ENCODE peak calls at places on chromosomes 7 and 10, in four cellular contexts. One of them, this sample, is unnamed.
A peak's percentile ranks its signal among the peaks of the same experiment; 100 is the strongest.

GRCh38 chr10:1605121-1605520 is 132.2 kb downstream of the ADARB2 start:
- DNase-seq in WERI-Rb-1: no peak
- DNase-seq in Peyer's patch: no peak
- DNase-seq in PC-3: no peak
- DNase-seq in this sample: no peak

GRCh38 chr10:44352316-44353127 is 32.4 kb downstream of the CXCL12 start:
- DNase-seq in WERI-Rb-1: no peak
- DNase-seq in Peyer's patch: peak; percentile 51
- DNase-seq in PC-3: no peak
- DNase-seq in this sample: peak; percentile 56

GRCh38 chr10:11553773-11554381 is 57.6 kb downstream of the USP6NL start:
- DNase-seq in WERI-Rb-1: no peak
- DNase-seq in Peyer's patch: no peak
- DNase-seq in PC-3: no peak
- DNase-seq in this sample: no peak

GRCh38 chr7:108000875-108001758 is 1.8 kb downstream of the LAMB1 start:
- DNase-seq in WERI-Rb-1: peak; percentile 74
- DNase-seq in Peyer's patch: peak; percentile 67
- DNase-seq in PC-3: peak; percentile 54
- DNase-seq in this sample: peak; percentile 48

GRCh38 chr10:7233259-7233991 is 177.4 kb downstream of the SFMBT2 start:
- DNase-seq in WERI-Rb-1: no peak
- DNase-seq in Peyer's patch: no peak
- DNase-seq in PC-3: peak; percentile 47
- DNase-seq in this sample: no peak

GRCh38 chr7:143214789-143215679 is 6.8 kb upstream of the TAS2R40 start:
- DNase-seq in WERI-Rb-1: peak; percentile 58
- DNase-seq in Peyer's patch: peak; percentile 79
- DNase-seq in PC-3: peak; percentile 91
- DNase-seq in this sample: no peak

GRCh38 chr7:141860207-141860606 is 18.9 kb upstream of the PRSS37 start:
- DNase-seq in WERI-Rb-1: no peak
- DNase-seq in Peyer's patch: no peak
- DNase-seq in PC-3: no peak
- DNase-seq in this sample: no peak

GRCh38 chr10:8369666-8370065 is 315.2 kb downstream of the GATA3 start:
- DNase-seq in WERI-Rb-1: no peak
- DNase-seq in Peyer's patch: no peak
- DNase-seq in PC-3: peak; percentile 76
- DNase-seq in this sample: no peak

GRCh38 chr7:46660402-46660801 is 739.3 kb upstream of the IGFBP3 start:
- DNase-seq in WERI-Rb-1: no peak
- DNase-seq in Peyer's patch: no peak
- DNase-seq in PC-3: no peak
- DNase-seq in this sample: no peak

GRCh38 chr10:80503584-80504157 is 34.0 kb upstream of the SH2D4B start:
- DNase-seq in WERI-Rb-1: no peak
- DNase-seq in Peyer's patch: no peak
- DNase-seq in PC-3: no peak
- DNase-seq in this sample: no peak

GRCh38 chr10:66639351-66639750 is 286.5 kb upstream of the LRRTM3 start:
- DNase-seq in WERI-Rb-1: no peak
- DNase-seq in Peyer's patch: no peak
- DNase-seq in PC-3: peak; percentile 69
- DNase-seq in this sample: no peak

GRCh38 chr10:17144757-17145156 is 15.1 kb upstream of the CUBN start:
- DNase-seq in WERI-Rb-1: no peak
- DNase-seq in Peyer's patch: no peak
- DNase-seq in PC-3: peak; percentile 9
- DNase-seq in this sample: no peak

GRCh38 chr10:27643296-27643695 is 102.3 kb downstream of the MKX start:
- DNase-seq in WERI-Rb-1: no peak
- DNase-seq in Peyer's patch: no peak
- DNase-seq in PC-3: no peak
- DNase-seq in this sample: no peak

GRCh38 chr7:100968650-100969049 is 715 bp upstream of the MUC12 start:
- DNase-seq in WERI-Rb-1: no peak
- DNase-seq in Peyer's patch: no peak
- DNase-seq in PC-3: no peak
- DNase-seq in this sample: no peak

GRCh38 chr10:124162136-124162535 is 68.7 kb upstream of the CHST15 start:
- DNase-seq in WERI-Rb-1: no peak
- DNase-seq in Peyer's patch: peak; percentile 30
- DNase-seq in PC-3: no peak
- DNase-seq in this sample: no peak

GRCh38 chr7:86091369-86091768 is 552.3 kb upstream of the GRM3 start:
- DNase-seq in WERI-Rb-1: no peak
- DNase-seq in Peyer's patch: no peak
- DNase-seq in PC-3: no peak
- DNase-seq in this sample: no peak

GRCh38 chr10:14798631-14799030 is 23.9 kb upstream of the FAM107B start:
- DNase-seq in WERI-Rb-1: no peak
- DNase-seq in Peyer's patch: no peak
- DNase-seq in PC-3: peak; percentile 26
- DNase-seq in this sample: no peak

GRCh38 chr7:55085511-55086412 is 66.9 kb downstream of the EGFR start:
- DNase-seq in WERI-Rb-1: no peak
- DNase-seq in Peyer's patch: no peak
- DNase-seq in PC-3: no peak
- DNase-seq in this sample: no peak

GRCh38 chr7:122550545-122550944 is 148.4 kb downstream of the RNF133 start:
- DNase-seq in WERI-Rb-1: no peak
- DNase-seq in Peyer's patch: no peak
- DNase-seq in PC-3: peak; percentile 4
- DNase-seq in this sample: no peak

GRCh38 chr7:48090095-48090805 is 1.2 kb downstream of the UPP1 start:
- DNase-seq in WERI-Rb-1: no peak
- DNase-seq in Peyer's patch: peak; percentile 63
- DNase-seq in PC-3: peak; percentile 41
- DNase-seq in this sample: peak; percentile 66

GRCh38 chr10:102327641-102328040 is 67.9 kb upstream of the NFKB2 start:
- DNase-seq in WERI-Rb-1: no peak
- DNase-seq in Peyer's patch: no peak
- DNase-seq in PC-3: no peak
- DNase-seq in this sample: no peak

GRCh38 chr7:68805159-68805558 is 793.1 kb upstream of the AUTS2 start:
- DNase-seq in WERI-Rb-1: no peak
- DNase-seq in Peyer's patch: no peak
- DNase-seq in PC-3: no peak
- DNase-seq in this sample: no peak

GRCh38 chr10:117162093-117163021 is 24.3 kb upstream of the VAX1 start:
- DNase-seq in WERI-Rb-1: no peak
- DNase-seq in Peyer's patch: no peak
- DNase-seq in PC-3: no peak
- DNase-seq in this sample: no peak

GRCh38 chr10:118470470-118470869 is 125.0 kb downstream of the PRLHR start:
- DNase-seq in WERI-Rb-1: no peak
- DNase-seq in Peyer's patch: no peak
- DNase-seq in PC-3: no peak
- DNase-seq in this sample: no peak

DNA sequence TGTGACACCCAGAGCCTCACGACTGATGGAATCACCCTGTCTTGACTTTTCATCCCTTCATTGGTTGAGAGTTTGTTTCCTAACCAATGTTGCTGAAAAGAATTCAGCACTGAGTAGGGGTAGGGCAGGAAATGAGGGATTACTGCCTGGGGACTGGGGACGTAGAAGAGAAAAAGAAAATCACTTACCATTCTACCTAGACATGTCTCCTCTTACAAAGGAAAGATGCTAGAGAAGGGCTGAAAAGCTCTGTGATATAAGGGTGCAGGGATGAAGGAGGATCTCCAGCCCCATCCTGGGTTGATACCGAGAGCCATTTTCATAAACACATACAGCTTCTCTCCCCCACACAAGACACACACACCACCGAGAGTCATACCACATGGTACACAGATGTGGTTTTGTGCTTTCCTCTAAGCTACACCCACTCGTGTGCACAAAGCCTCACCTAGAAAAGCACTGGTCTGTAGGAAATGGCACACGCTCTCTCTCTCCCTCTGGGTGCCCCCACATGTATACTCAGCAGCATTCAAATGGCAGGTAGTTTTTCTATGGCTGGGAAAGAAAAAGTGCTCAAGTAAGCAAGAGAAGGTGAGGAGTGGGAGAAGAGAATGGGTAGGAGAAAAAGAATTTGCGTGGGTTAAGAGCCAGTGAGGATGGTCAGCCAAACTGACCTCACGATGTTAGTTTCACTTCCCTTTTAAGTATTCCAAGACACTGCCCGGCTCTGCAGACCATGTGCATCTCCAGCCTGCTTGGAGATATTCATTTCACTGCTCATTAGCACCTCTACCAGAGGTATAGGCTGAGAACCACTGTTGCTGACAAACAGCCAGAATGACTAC is 85.8 kb downstream of the CALD1 start:
- DNase-seq in WERI-Rb-1: no peak
- DNase-seq in Peyer's patch: no peak
- DNase-seq in PC-3: no peak
- DNase-seq in this sample: no peak
- H3K4me3 ChIP-seq in WERI-Rb-1: no peak overlapping the region
- H3K4me3 ChIP-seq in Peyer's patch: no peak overlapping the region
- H3K4me3 ChIP-seq in PC-3: no peak overlapping the region
- H3K4me3 ChIP-seq in this sample: peak overlapping the region; percentile 34

GRCh38 chr10:33094263-33095051 is 136.4 kb upstream of the ITGB1 start:
- DNase-seq in WERI-Rb-1: no peak
- DNase-seq in Peyer's patch: no peak
- DNase-seq in PC-3: no peak
- DNase-seq in this sample: no peak
- H3K27ac ChIP-seq in WERI-Rb-1: no peak overlapping the region
- H3K27ac ChIP-seq in Peyer's patch: no peak overlapping the region
- H3K27ac ChIP-seq in PC-3: no peak overlapping the region
- H3K27ac ChIP-seq in this sample: no peak overlapping the region

GRCh38 chr7:25460426-25460825 is 232.1 kb upstream of the NPVF start:
- DNase-seq in WERI-Rb-1: no peak
- DNase-seq in Peyer's patch: no peak
- DNase-seq in PC-3: no peak
- DNase-seq in this sample: no peak

GRCh38 chr7:25455649-25456251 is 227.5 kb upstream of the NPVF start:
- DNase-seq in WERI-Rb-1: no peak
- DNase-seq in Peyer's patch: no peak
- DNase-seq in PC-3: no peak
- DNase-seq in this sample: no peak

GRCh38 chr7:25456467-25457171 is 228.3 kb upstream of the NPVF start:
- DNase-seq in WERI-Rb-1: peak; percentile 38
- DNase-seq in Peyer's patch: peak; percentile 62
- DNase-seq in PC-3: no peak
- DNase-seq in this sample: peak; percentile 50

DNA sequence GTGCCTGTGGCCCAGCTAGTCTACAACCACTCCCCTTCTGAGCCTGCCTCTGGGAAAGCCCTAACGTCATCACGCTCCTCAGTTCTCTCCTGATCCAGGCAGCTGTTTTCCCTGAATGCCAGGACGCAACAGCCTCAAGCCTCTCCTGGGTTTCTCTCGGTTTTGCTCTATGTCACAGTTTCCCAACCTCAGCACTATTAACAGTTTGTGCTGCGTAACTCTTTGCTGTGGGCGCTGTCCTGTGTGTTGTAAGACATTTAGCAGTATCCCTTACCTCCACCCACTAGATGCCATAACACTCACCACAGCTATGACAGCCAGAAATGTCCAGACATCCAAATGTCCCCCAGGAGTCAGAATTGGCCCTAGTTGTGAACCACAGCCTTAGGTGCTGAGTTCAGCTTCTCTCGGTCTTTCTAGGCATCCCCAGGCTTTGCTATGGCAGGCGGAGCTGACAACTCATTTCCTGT is 226.3 kb upstream of the NPVF start:
- DNase-seq in WERI-Rb-1: no peak
- DNase-seq in Peyer's patch: peak; percentile 47
- DNase-seq in PC-3: no peak
- DNase-seq in this sample: peak; percentile 17
- H3K4me3 ChIP-seq in WERI-Rb-1: no peak overlapping the region
- H3K4me3 ChIP-seq in Peyer's patch: no peak overlapping the region
- H3K4me3 ChIP-seq in PC-3: peak overlapping the region; percentile 39
- H3K4me3 ChIP-seq in this sample: peak overlapping the region; percentile 30

GRCh38 chr10:104447331-104447730 is 93.7 kb downstream of the CFAP58 start:
- DNase-seq in WERI-Rb-1: no peak
- DNase-seq in Peyer's patch: no peak
- DNase-seq in PC-3: peak; percentile 8
- DNase-seq in this sample: no peak
- H3K27ac ChIP-seq in WERI-Rb-1: no peak overlapping the region
- H3K27ac ChIP-seq in Peyer's patch: no peak overlapping the region
- H3K27ac ChIP-seq in PC-3: no peak overlapping the region
- H3K27ac ChIP-seq in this sample: no peak overlapping the region

GRCh38 chr10:86798636-86799035 is 42.2 kb downstream of the BMPR1A start:
- DNase-seq in WERI-Rb-1: peak; percentile 46
- DNase-seq in Peyer's patch: no peak
- DNase-seq in PC-3: no peak
- DNase-seq in this sample: no peak

GRCh38 chr10:86798030-86798429 is 41.6 kb downstream of the BMPR1A start:
- DNase-seq in WERI-Rb-1: no peak
- DNase-seq in Peyer's patch: no peak
- DNase-seq in PC-3: no peak
- DNase-seq in this sample: no peak

GRCh38 chr10:86792768-86793167 is 36.3 kb downstream of the BMPR1A start:
- DNase-seq in WERI-Rb-1: no peak
- DNase-seq in Peyer's patch: no peak
- DNase-seq in PC-3: no peak
- DNase-seq in this sample: no peak

GRCh38 chr10:86793696-86794095 is 37.3 kb downstream of the BMPR1A start:
- DNase-seq in WERI-Rb-1: no peak
- DNase-seq in Peyer's patch: peak; percentile 57
- DNase-seq in PC-3: no peak
- DNase-seq in this sample: no peak

DNA sequence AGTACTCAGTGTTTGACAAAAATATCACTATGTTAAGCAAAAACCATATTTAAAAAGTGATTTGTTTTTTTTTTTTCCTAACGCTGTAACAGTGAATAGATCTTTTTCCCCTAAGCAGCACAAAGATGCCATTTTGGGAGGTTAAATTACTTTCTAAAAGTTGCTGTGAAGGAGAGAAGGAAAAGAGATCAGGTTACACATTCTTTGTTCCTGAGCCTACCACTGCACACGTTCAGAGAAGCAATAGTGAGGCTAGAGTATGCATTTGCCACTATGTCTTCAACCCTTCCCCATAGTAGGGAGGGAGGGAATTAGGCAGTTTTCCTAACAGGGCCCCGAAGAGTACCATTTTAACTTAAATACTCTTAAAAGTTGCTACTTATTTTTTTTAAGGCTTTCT is 38.9 kb downstream of the BMPR1A start:
- DNase-seq in WERI-Rb-1: no peak
- DNase-seq in Peyer's patch: no peak
- DNase-seq in PC-3: peak; percentile 54
- DNase-seq in this sample: no peak
- H3K4me3 ChIP-seq in WERI-Rb-1: no peak overlapping the region
- H3K4me3 ChIP-seq in Peyer's patch: no peak overlapping the region
- H3K4me3 ChIP-seq in PC-3: no peak overlapping the region
- H3K4me3 ChIP-seq in this sample: no peak overlapping the region

GRCh38 chr7:159033473-159033825 is 111.2 kb downstream of the VIPR2 start:
- DNase-seq in WERI-Rb-1: no peak
- DNase-seq in Peyer's patch: no peak
- DNase-seq in PC-3: no peak
- DNase-seq in this sample: no peak
- H3K27ac ChIP-seq in WERI-Rb-1: no peak overlapping the region
- H3K27ac ChIP-seq in Peyer's patch: no peak overlapping the region
- H3K27ac ChIP-seq in PC-3: no peak overlapping the region
- H3K27ac ChIP-seq in this sample: no peak overlapping the region

GRCh38 chr10:63083904-63084689 is 49.0 kb upstream of the NRBF2 start:
- DNase-seq in WERI-Rb-1: peak; percentile 20
- DNase-seq in Peyer's patch: peak; percentile 74
- DNase-seq in PC-3: peak; percentile 99
- DNase-seq in this sample: peak; percentile 58

GRCh38 chr10:63084690-63085377 is 48.3 kb upstream of the NRBF2 start:
- DNase-seq in WERI-Rb-1: no peak
- DNase-seq in Peyer's patch: no peak
- DNase-seq in PC-3: no peak
- DNase-seq in this sample: no peak
- H3K4me3 ChIP-seq in WERI-Rb-1: no peak overlapping the region
- H3K4me3 ChIP-seq in Peyer's patch: no peak overlapping the region
- H3K4me3 ChIP-seq in PC-3: no peak overlapping the region
- H3K4me3 ChIP-seq in this sample: no peak overlapping the region

This sample was measured in psoas muscle.